ENCODE peak calls at places on chromosomes 2 and 18, in ten cellular contexts. One of them, this sample, is unnamed. For H3K27me3 and H3K36me3, the result is how much of the 10 kb centered on the place peaks cover.

GRCh38 chr18:2545155-2545554 is 26.1 kb downstream of the METTL4 start:
- DNase-seq in colonic mucosa: no peak
- DNase-seq in esophagus squamous epithelium: no peak
- DNase-seq in tibial nerve: no peak
- DNase-seq in GM23248: no peak
- DNase-seq in BJ: no peak
- DNase-seq in endodermal cell: no peak
- DNase-seq in HepG2: no peak
- DNase-seq in heart right ventricle: no peak
- DNase-seq in neural progenitor cell: no peak
- DNase-seq in this sample: no peak

GRCh38 chr2:9004338-9005204 is 1.1 kb upstream of the MBOAT2 start:
- DNase-seq in colonic mucosa: no peak
- DNase-seq in esophagus squamous epithelium: no peak
- DNase-seq in tibial nerve: no peak
- DNase-seq in GM23248: peak
- DNase-seq in BJ: no peak
- DNase-seq in endodermal cell: no peak
- DNase-seq in HepG2: no peak
- DNase-seq in heart right ventricle: no peak
- DNase-seq in neural progenitor cell: no peak
- DNase-seq in this sample: no peak

GRCh38 chr2:233141888-233142287 is 81.7 kb downstream of the INPP5D start:
- DNase-seq in colonic mucosa: no peak
- DNase-seq in esophagus squamous epithelium: no peak
- DNase-seq in tibial nerve: no peak
- DNase-seq in GM23248: no peak
- DNase-seq in BJ: no peak
- DNase-seq in endodermal cell: no peak
- DNase-seq in HepG2: no peak
- DNase-seq in heart right ventricle: no peak
- DNase-seq in neural progenitor cell: no peak
- DNase-seq in this sample: no peak

GRCh38 chr2:205566556-205567061 is 115.7 kb upstream of the NRP2 start:
- DNase-seq in colonic mucosa: no peak
- DNase-seq in esophagus squamous epithelium: no peak
- DNase-seq in tibial nerve: no peak
- DNase-seq in GM23248: no peak
- DNase-seq in BJ: no peak
- DNase-seq in endodermal cell: no peak
- DNase-seq in HepG2: no peak
- DNase-seq in heart right ventricle: no peak
- DNase-seq in neural progenitor cell: no peak
- DNase-seq in this sample: no peak

GRCh38 chr18:65753520-65753919 is 2.7 kb downstream of the CDH7 start:
- DNase-seq in colonic mucosa: peak
- DNase-seq in esophagus squamous epithelium: no peak
- DNase-seq in tibial nerve: no peak
- DNase-seq in GM23248: no peak
- DNase-seq in BJ: no peak
- DNase-seq in endodermal cell: peak
- DNase-seq in HepG2: peak
- DNase-seq in heart right ventricle: no peak
- DNase-seq in neural progenitor cell: peak
- DNase-seq in this sample: no peak

GRCh38 chr2:65737452-65738011 is 305.1 kb upstream of the SPRED2 start:
- DNase-seq in colonic mucosa: no peak
- DNase-seq in esophagus squamous epithelium: no peak
- DNase-seq in tibial nerve: no peak
- DNase-seq in GM23248: no peak
- DNase-seq in BJ: no peak
- DNase-seq in endodermal cell: no peak
- DNase-seq in HepG2: no peak
- DNase-seq in heart right ventricle: no peak
- DNase-seq in neural progenitor cell: no peak
- DNase-seq in this sample: no peak

GRCh38 chr2:180573951-180574350 is 406.5 kb upstream of the UBE2E3 start:
- DNase-seq in colonic mucosa: no peak
- DNase-seq in esophagus squamous epithelium: no peak
- DNase-seq in tibial nerve: no peak
- DNase-seq in GM23248: peak
- DNase-seq in BJ: peak
- DNase-seq in endodermal cell: no peak
- DNase-seq in HepG2: no peak
- DNase-seq in heart right ventricle: no peak
- DNase-seq in neural progenitor cell: no peak
- DNase-seq in this sample: no peak

GRCh38 chr2:46831037-46831868 is 84.4 kb downstream of the MCFD2 start:
- DNase-seq in colonic mucosa: no peak
- DNase-seq in esophagus squamous epithelium: no peak
- DNase-seq in tibial nerve: no peak
- DNase-seq in GM23248: peak
- DNase-seq in BJ: peak
- DNase-seq in endodermal cell: no peak
- DNase-seq in HepG2: no peak
- DNase-seq in heart right ventricle: no peak
- DNase-seq in neural progenitor cell: no peak
- DNase-seq in this sample: no peak

GRCh38 chr2:186457908-186458307 is 28.2 kb upstream of the ZC3H15 start:
- DNase-seq in colonic mucosa: no peak
- DNase-seq in esophagus squamous epithelium: no peak
- DNase-seq in tibial nerve: no peak
- DNase-seq in GM23248: no peak
- DNase-seq in BJ: no peak
- DNase-seq in endodermal cell: no peak
- DNase-seq in HepG2: no peak
- DNase-seq in heart right ventricle: no peak
- DNase-seq in neural progenitor cell: no peak
- DNase-seq in this sample: no peak

GRCh38 chr2:143475131-143475784 is 346.0 kb downstream of the ARHGAP15 start:
- DNase-seq in colonic mucosa: no peak
- DNase-seq in esophagus squamous epithelium: no peak
- DNase-seq in tibial nerve: no peak
- DNase-seq in GM23248: peak
- DNase-seq in BJ: no peak
- DNase-seq in endodermal cell: no peak
- DNase-seq in HepG2: no peak
- DNase-seq in heart right ventricle: no peak
- DNase-seq in neural progenitor cell: no peak
- DNase-seq in this sample: no peak

GRCh38 chr2:185127412-185127811 is 529.1 kb downstream of the ZNF804A start:
- DNase-seq in colonic mucosa: no peak
- DNase-seq in esophagus squamous epithelium: no peak
- DNase-seq in tibial nerve: no peak
- DNase-seq in GM23248: no peak
- DNase-seq in BJ: no peak
- DNase-seq in endodermal cell: no peak
- DNase-seq in HepG2: no peak
- DNase-seq in heart right ventricle: no peak
- DNase-seq in neural progenitor cell: no peak
- DNase-seq in this sample: no peak

GRCh38 chr18:5890261-5890605 is 5.1 kb downstream of the TMEM200C start:
- DNase-seq in colonic mucosa: no peak
- DNase-seq in esophagus squamous epithelium: no peak
- DNase-seq in tibial nerve: no peak
- DNase-seq in GM23248: no peak
- DNase-seq in BJ: no peak
- DNase-seq in endodermal cell: peak
- DNase-seq in HepG2: peak
- DNase-seq in heart right ventricle: no peak
- DNase-seq in neural progenitor cell: no peak
- DNase-seq in this sample: peak

GRCh38 chr18:31486165-31486564 is 11.8 kb upstream of the DSG2 start:
- DNase-seq in colonic mucosa: no peak
- DNase-seq in esophagus squamous epithelium: no peak
- DNase-seq in tibial nerve: no peak
- DNase-seq in GM23248: no peak
- DNase-seq in BJ: no peak
- DNase-seq in endodermal cell: no peak
- DNase-seq in HepG2: no peak
- DNase-seq in heart right ventricle: no peak
- DNase-seq in neural progenitor cell: no peak
- DNase-seq in this sample: no peak

DNA sequence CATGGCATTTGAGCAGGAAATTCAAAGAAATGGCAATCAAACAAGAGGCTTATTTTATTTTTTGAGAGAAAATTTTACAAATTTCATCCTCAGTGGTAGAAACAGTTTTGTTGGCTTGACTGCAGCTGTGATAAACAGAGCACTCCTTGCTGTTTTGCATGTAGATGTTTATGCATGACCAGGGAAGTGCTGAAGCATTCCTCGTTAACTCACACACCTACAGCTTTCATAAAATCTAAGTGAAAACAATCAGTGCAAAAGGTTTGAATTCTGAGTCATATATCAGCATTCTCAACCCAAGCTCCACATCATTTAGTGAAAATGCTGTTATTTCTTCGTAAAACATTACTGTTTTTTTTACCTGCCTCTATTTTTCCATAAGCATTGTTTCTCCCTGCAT is 146.6 kb upstream of the CCDC68 start:
- DNase-seq in colonic mucosa: no peak
- DNase-seq in esophagus squamous epithelium: no peak
- DNase-seq in tibial nerve: no peak
- DNase-seq in GM23248: no peak
- DNase-seq in BJ: no peak
- DNase-seq in endodermal cell: no peak
- DNase-seq in HepG2: no peak
- DNase-seq in heart right ventricle: no peak
- DNase-seq in neural progenitor cell: no peak
- DNase-seq in this sample: no peak
- H3K4me3 ChIP-seq in colonic mucosa: no peak
- H3K4me3 ChIP-seq in esophagus squamous epithelium: no peak
- H3K4me3 ChIP-seq in tibial nerve: no peak
- H3K4me3 ChIP-seq in GM23248: no peak
- H3K4me3 ChIP-seq in BJ: no peak
- H3K4me3 ChIP-seq in endodermal cell: no peak
- H3K4me3 ChIP-seq in HepG2: no peak
- H3K4me3 ChIP-seq in heart right ventricle: no peak
- H3K4me3 ChIP-seq in neural progenitor cell: no peak
- H3K4me3 ChIP-seq in this sample: no peak

DNA sequence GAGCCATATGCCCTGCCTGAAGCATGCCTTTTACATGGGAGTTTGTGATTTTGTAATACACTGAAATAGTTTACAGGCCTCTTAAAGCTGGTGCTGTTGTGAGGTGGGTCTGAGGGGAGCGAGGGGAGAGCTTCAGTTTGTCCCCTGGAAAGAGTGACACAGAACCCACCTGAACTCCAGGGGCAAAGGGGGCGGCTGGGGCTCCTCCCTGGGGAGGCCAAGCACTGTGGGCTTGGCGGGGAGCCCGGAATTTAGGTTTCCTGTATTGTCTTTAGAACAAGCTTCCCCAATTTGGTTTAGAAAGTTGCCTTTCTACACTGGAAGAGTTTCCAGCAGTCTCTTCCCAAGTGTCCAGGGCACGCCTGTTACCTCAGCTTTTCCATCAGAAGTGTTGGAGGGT is 75.7 kb downstream of the VAPA start:
- DNase-seq in colonic mucosa: peak
- DNase-seq in esophagus squamous epithelium: no peak
- DNase-seq in tibial nerve: no peak
- DNase-seq in GM23248: no peak
- DNase-seq in BJ: no peak
- DNase-seq in endodermal cell: no peak
- DNase-seq in HepG2: no peak
- DNase-seq in heart right ventricle: no peak
- DNase-seq in neural progenitor cell: no peak
- DNase-seq in this sample: no peak
- H3K27me3 ChIP-seq in colonic mucosa: under half
- H3K27me3 ChIP-seq in esophagus squamous epithelium: under half
- H3K27me3 ChIP-seq in tibial nerve: under half
- H3K27me3 ChIP-seq in GM23248: under half
- H3K27me3 ChIP-seq in BJ: under half
- H3K27me3 ChIP-seq in endodermal cell: under half
- H3K27me3 ChIP-seq in HepG2: under half
- H3K27me3 ChIP-seq in heart right ventricle: under half
- H3K27me3 ChIP-seq in neural progenitor cell: under half
- H3K27me3 ChIP-seq in this sample: under half

GRCh38 chr2:208329485-208329884 is 63.4 kb downstream of the PIKFYVE start:
- DNase-seq in colonic mucosa: no peak
- DNase-seq in esophagus squamous epithelium: no peak
- DNase-seq in tibial nerve: no peak
- DNase-seq in GM23248: no peak
- DNase-seq in BJ: no peak
- DNase-seq in endodermal cell: no peak
- DNase-seq in HepG2: no peak
- DNase-seq in heart right ventricle: no peak
- DNase-seq in neural progenitor cell: no peak
- DNase-seq in this sample: no peak
- H3K36me3 ChIP-seq in colonic mucosa: under half
- H3K36me3 ChIP-seq in esophagus squamous epithelium: half or more
- H3K36me3 ChIP-seq in tibial nerve: under half
- H3K36me3 ChIP-seq in GM23248: half or more
- H3K36me3 ChIP-seq in BJ: under half
- H3K36me3 ChIP-seq in endodermal cell: half or more
- H3K36me3 ChIP-seq in HepG2: half or more
- H3K36me3 ChIP-seq in heart right ventricle: half or more
- H3K36me3 ChIP-seq in neural progenitor cell: half or more
- H3K36me3 ChIP-seq in this sample: under half

GRCh38 chr2:38719706-38720105 is 31.5 kb downstream of the SRSF7 start:
- DNase-seq in colonic mucosa: no peak
- DNase-seq in esophagus squamous epithelium: no peak
- DNase-seq in tibial nerve: no peak
- DNase-seq in GM23248: no peak
- DNase-seq in BJ: no peak
- DNase-seq in endodermal cell: peak
- DNase-seq in HepG2: no peak
- DNase-seq in heart right ventricle: no peak
- DNase-seq in neural progenitor cell: no peak
- DNase-seq in this sample: no peak

GRCh38 chr2:38720613-38721241 is 30.4 kb downstream of the SRSF7 start:
- DNase-seq in colonic mucosa: peak
- DNase-seq in esophagus squamous epithelium: peak
- DNase-seq in tibial nerve: peak
- DNase-seq in GM23248: peak
- DNase-seq in BJ: peak
- DNase-seq in endodermal cell: no peak
- DNase-seq in HepG2: no peak
- DNase-seq in heart right ventricle: peak
- DNase-seq in neural progenitor cell: no peak
- DNase-seq in this sample: peak

GRCh38 chr2:38723173-38723572 is 28.0 kb downstream of the SRSF7 start:
- DNase-seq in colonic mucosa: no peak
- DNase-seq in esophagus squamous epithelium: no peak
- DNase-seq in tibial nerve: no peak
- DNase-seq in GM23248: no peak
- DNase-seq in BJ: no peak
- DNase-seq in endodermal cell: no peak
- DNase-seq in HepG2: no peak
- DNase-seq in heart right ventricle: no peak
- DNase-seq in neural progenitor cell: no peak
- DNase-seq in this sample: no peak

GRCh38 chr2:38722271-38723115 is 28.7 kb downstream of the SRSF7 start:
- DNase-seq in colonic mucosa: no peak
- DNase-seq in esophagus squamous epithelium: no peak
- DNase-seq in tibial nerve: no peak
- DNase-seq in GM23248: no peak
- DNase-seq in BJ: no peak
- DNase-seq in endodermal cell: no peak
- DNase-seq in HepG2: no peak
- DNase-seq in heart right ventricle: no peak
- DNase-seq in neural progenitor cell: no peak
- DNase-seq in this sample: no peak
- H3K4me3 ChIP-seq in colonic mucosa: no peak
- H3K4me3 ChIP-seq in esophagus squamous epithelium: no peak
- H3K4me3 ChIP-seq in tibial nerve: no peak
- H3K4me3 ChIP-seq in GM23248: no peak
- H3K4me3 ChIP-seq in BJ: no peak
- H3K4me3 ChIP-seq in endodermal cell: no peak
- H3K4me3 ChIP-seq in HepG2: no peak
- H3K4me3 ChIP-seq in heart right ventricle: no peak
- H3K4me3 ChIP-seq in neural progenitor cell: no peak
- H3K4me3 ChIP-seq in this sample: no peak